ENCODE peak calls at places on chromosomes 4 and X, in seven cellular contexts. One of them, this sample, is unnamed.

GRCh38 chr4:92714640-92715039 is 410.9 kb downstream of the GRID2 start:
- DNase-seq in SK-N-SH: no peak
- DNase-seq in HFF-Myc: no peak
- DNase-seq in A549: no peak
- DNase-seq in transverse colon: no peak
- DNase-seq in pancreas: no peak
- DNase-seq in fibroblast of mammary gland: no peak
- DNase-seq in this sample: no peak

GRCh38 chrX:17788439-17788838 is 51.1 kb downstream of the SCML1 start:
- DNase-seq in HFF-Myc: peak
- DNase-seq in SK-N-SH: peak
- DNase-seq in pancreas: peak
- DNase-seq in fibroblast of mammary gland: peak
- DNase-seq in transverse colon: peak
- DNase-seq in A549: peak
- DNase-seq in this sample: peak

GRCh38 chrX:112865464-112866025 is 24.9 kb upstream of the AMOT start:
- DNase-seq in pancreas: no peak
- DNase-seq in transverse colon: no peak
- DNase-seq in HFF-Myc: no peak
- DNase-seq in A549: no peak
- DNase-seq in fibroblast of mammary gland: no peak
- DNase-seq in SK-N-SH: no peak
- DNase-seq in this sample: no peak

GRCh38 chr4:185128272-185129119 is 14.6 kb upstream of the SLC25A4 start:
- DNase-seq in transverse colon: peak
- DNase-seq in SK-N-SH: peak
- DNase-seq in pancreas: peak
- DNase-seq in fibroblast of mammary gland: no peak
- DNase-seq in HFF-Myc: no peak
- DNase-seq in A549: peak
- DNase-seq in this sample: peak

GRCh38 chr4:140595065-140595464 is 26.3 kb upstream of the UCP1 start:
- DNase-seq in SK-N-SH: no peak
- DNase-seq in pancreas: peak
- DNase-seq in fibroblast of mammary gland: peak
- DNase-seq in A549: peak
- DNase-seq in transverse colon: peak
- DNase-seq in HFF-Myc: no peak
- DNase-seq in this sample: peak

GRCh38 chr4:20615492-20616136 is 84.6 kb upstream of the PACRGL start:
- DNase-seq in fibroblast of mammary gland: no peak
- DNase-seq in HFF-Myc: no peak
- DNase-seq in A549: no peak
- DNase-seq in pancreas: no peak
- DNase-seq in SK-N-SH: no peak
- DNase-seq in transverse colon: no peak
- DNase-seq in this sample: peak

GRCh38 chrX:134718329-134719317 is 60.4 kb upstream of the PLAC1 start:
- DNase-seq in pancreas: peak
- DNase-seq in transverse colon: no peak
- DNase-seq in SK-N-SH: no peak
- DNase-seq in A549: peak
- DNase-seq in HFF-Myc: peak
- DNase-seq in fibroblast of mammary gland: peak
- DNase-seq in this sample: peak

GRCh38 chrX:151902813-151903591 is 9.7 kb upstream of the MAGEA4 start:
- DNase-seq in A549: peak
- DNase-seq in SK-N-SH: no peak
- DNase-seq in transverse colon: peak
- DNase-seq in pancreas: no peak
- DNase-seq in fibroblast of mammary gland: peak
- DNase-seq in HFF-Myc: peak
- DNase-seq in this sample: peak

GRCh38 chrX:107826286-107827136 is 845 bp downstream of the MID2 start:
- DNase-seq in transverse colon: peak
- DNase-seq in pancreas: peak
- DNase-seq in SK-N-SH: peak
- DNase-seq in HFF-Myc: no peak
- DNase-seq in A549: peak
- DNase-seq in fibroblast of mammary gland: peak
- DNase-seq in this sample: peak

GRCh38 chr4:85430697-85431096 is 44.3 kb upstream of the ARHGAP24 start:
- DNase-seq in fibroblast of mammary gland: no peak
- DNase-seq in HFF-Myc: no peak
- DNase-seq in transverse colon: no peak
- DNase-seq in A549: peak
- DNase-seq in pancreas: no peak
- DNase-seq in SK-N-SH: no peak
- DNase-seq in this sample: no peak

GRCh38 chr4:26412381-26413372 is 77.6 kb downstream of the CCKAR start:
- DNase-seq in transverse colon: peak
- DNase-seq in A549: no peak
- DNase-seq in SK-N-SH: no peak
- DNase-seq in pancreas: peak
- DNase-seq in HFF-Myc: no peak
- DNase-seq in fibroblast of mammary gland: no peak
- DNase-seq in this sample: no peak

GRCh38 chrX:40062525-40063193 is 35.1 kb downstream of the BCOR start:
- DNase-seq in A549: no peak
- DNase-seq in HFF-Myc: no peak
- DNase-seq in transverse colon: no peak
- DNase-seq in fibroblast of mammary gland: no peak
- DNase-seq in SK-N-SH: no peak
- DNase-seq in pancreas: no peak
- DNase-seq in this sample: peak

GRCh38 chrX:66071116-66071515 is 31.2 kb upstream of the VSIG4 start:
- DNase-seq in SK-N-SH: no peak
- DNase-seq in fibroblast of mammary gland: no peak
- DNase-seq in A549: no peak
- DNase-seq in transverse colon: no peak
- DNase-seq in pancreas: no peak
- DNase-seq in HFF-Myc: no peak
- DNase-seq in this sample: no peak

GRCh38 chrX:39766882-39767281 is 330.9 kb downstream of the BCOR start:
- DNase-seq in fibroblast of mammary gland: no peak
- DNase-seq in A549: no peak
- DNase-seq in HFF-Myc: no peak
- DNase-seq in transverse colon: no peak
- DNase-seq in pancreas: no peak
- DNase-seq in SK-N-SH: peak
- DNase-seq in this sample: no peak

GRCh38 chr4:123127218-123127617 is 204.8 kb upstream of the NUDT6 start:
- DNase-seq in fibroblast of mammary gland: peak
- DNase-seq in HFF-Myc: no peak
- DNase-seq in pancreas: no peak
- DNase-seq in transverse colon: no peak
- DNase-seq in A549: no peak
- DNase-seq in SK-N-SH: no peak
- DNase-seq in this sample: peak

GRCh38 chr4:48073567-48074103 is 57.1 kb downstream of the NIPAL1 start:
- DNase-seq in SK-N-SH: no peak
- DNase-seq in HFF-Myc: no peak
- DNase-seq in A549: no peak
- DNase-seq in fibroblast of mammary gland: no peak
- DNase-seq in transverse colon: no peak
- DNase-seq in pancreas: no peak
- DNase-seq in this sample: no peak

GRCh38 chr4:25842229-25842840 is 20.5 kb downstream of the SEL1L3 start:
- DNase-seq in A549: no peak
- DNase-seq in fibroblast of mammary gland: no peak
- DNase-seq in pancreas: no peak
- DNase-seq in transverse colon: peak
- DNase-seq in SK-N-SH: no peak
- DNase-seq in HFF-Myc: no peak
- DNase-seq in this sample: no peak

GRCh38 chrX:120377179-120377578 is 15.3 kb downstream of the ATP1B4 start:
- DNase-seq in pancreas: no peak
- DNase-seq in HFF-Myc: no peak
- DNase-seq in transverse colon: no peak
- DNase-seq in A549: no peak
- DNase-seq in SK-N-SH: no peak
- DNase-seq in fibroblast of mammary gland: no peak
- DNase-seq in this sample: no peak

GRCh38 chr4:27947320-27947719 is 1086.7 kb downstream of the STIM2 start:
- DNase-seq in transverse colon: no peak
- DNase-seq in SK-N-SH: no peak
- DNase-seq in HFF-Myc: no peak
- DNase-seq in A549: no peak
- DNase-seq in pancreas: no peak
- DNase-seq in fibroblast of mammary gland: no peak
- DNase-seq in this sample: no peak

GRCh38 chrX:98203800-98204199 is 1320.1 kb downstream of the RPA4 start:
- DNase-seq in SK-N-SH: no peak
- DNase-seq in fibroblast of mammary gland: peak
- DNase-seq in A549: no peak
- DNase-seq in HFF-Myc: no peak
- DNase-seq in transverse colon: no peak
- DNase-seq in pancreas: no peak
- DNase-seq in this sample: peak

GRCh38 chr4:5798447-5798846 is 87.4 kb downstream of the EVC start:
- DNase-seq in HFF-Myc: no peak
- DNase-seq in fibroblast of mammary gland: peak
- DNase-seq in A549: no peak
- DNase-seq in pancreas: no peak
- DNase-seq in SK-N-SH: no peak
- DNase-seq in transverse colon: no peak
- DNase-seq in this sample: no peak

GRCh38 chr4:148954011-148954749 is 512.0 kb upstream of the NR3C2 start:
- DNase-seq in fibroblast of mammary gland: no peak
- DNase-seq in HFF-Myc: no peak
- DNase-seq in SK-N-SH: no peak
- DNase-seq in pancreas: no peak
- DNase-seq in transverse colon: peak
- DNase-seq in A549: no peak
- DNase-seq in this sample: peak

DNA sequence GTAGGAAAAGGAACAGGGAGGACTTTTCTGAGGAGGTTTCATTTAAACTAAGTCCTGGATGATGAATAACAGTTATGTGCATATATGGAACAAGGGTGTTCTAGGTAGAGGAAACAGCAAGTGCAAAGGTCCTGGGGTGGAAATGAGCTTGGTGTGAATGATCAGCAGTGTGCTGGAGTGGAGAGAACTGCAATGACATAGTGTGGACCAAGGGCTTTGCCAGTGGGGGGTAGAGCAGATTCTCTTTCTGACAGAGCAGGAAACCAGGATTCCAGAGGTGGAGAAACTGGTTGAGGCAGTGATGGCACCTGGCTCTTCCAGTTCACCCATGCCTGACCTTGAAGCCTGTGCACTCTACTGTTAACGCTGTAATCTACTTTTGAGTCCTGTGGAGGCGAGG is 1.7 kb downstream of the PPP1R3F start:
- DNase-seq in SK-N-SH: no peak
- DNase-seq in transverse colon: no peak
- DNase-seq in pancreas: peak
- DNase-seq in HFF-Myc: no peak
- DNase-seq in fibroblast of mammary gland: no peak
- DNase-seq in A549: no peak
- DNase-seq in this sample: peak
- H3K4me3 ChIP-seq in SK-N-SH: no peak
- H3K4me3 ChIP-seq in transverse colon: no peak
- H3K4me3 ChIP-seq in pancreas: no peak
- H3K4me3 ChIP-seq in HFF-Myc: no peak
- H3K4me3 ChIP-seq in fibroblast of mammary gland: no peak
- H3K4me3 ChIP-seq in A549: peak
- H3K4me3 ChIP-seq in this sample: no peak

GRCh38 chrX:109839694-109840358 is 106.8 kb upstream of the ACSL4 start:
- DNase-seq in fibroblast of mammary gland: peak
- DNase-seq in pancreas: no peak
- DNase-seq in transverse colon: no peak
- DNase-seq in SK-N-SH: no peak
- DNase-seq in A549: peak
- DNase-seq in HFF-Myc: no peak
- DNase-seq in this sample: peak
- TF ChIP-seq CTCF in fibroblast of mammary gland: peak
- TF ChIP-seq CTCF in pancreas: no peak
- TF ChIP-seq CTCF in transverse colon: no peak
- TF ChIP-seq CTCF in SK-N-SH: no peak
- TF ChIP-seq CTCF in A549: no peak
- TF ChIP-seq CTCF in HFF-Myc: peak
- TF ChIP-seq CTCF in this sample: no peak

GRCh38 chrX:52979568-52979967 is 21.2 kb upstream of the FAM156A start:
- DNase-seq in SK-N-SH: no peak
- DNase-seq in pancreas: no peak
- DNase-seq in A549: no peak
- DNase-seq in transverse colon: no peak
- DNase-seq in HFF-Myc: no peak
- DNase-seq in fibroblast of mammary gland: no peak
- DNase-seq in this sample: no peak

GRCh38 chrX:52988985-52989917 is 30.9 kb upstream of the FAM156A start:
- DNase-seq in SK-N-SH: no peak
- DNase-seq in A549: no peak
- DNase-seq in HFF-Myc: no peak
- DNase-seq in fibroblast of mammary gland: peak
- DNase-seq in transverse colon: no peak
- DNase-seq in pancreas: no peak
- DNase-seq in this sample: peak

GRCh38 chrX:52979993-52980392 is 21.7 kb upstream of the FAM156A start:
- DNase-seq in A549: no peak
- DNase-seq in transverse colon: no peak
- DNase-seq in fibroblast of mammary gland: no peak
- DNase-seq in SK-N-SH: no peak
- DNase-seq in pancreas: no peak
- DNase-seq in HFF-Myc: no peak
- DNase-seq in this sample: no peak

GRCh38 chrX:52983526-52983925 is 25.2 kb upstream of the FAM156A start:
- DNase-seq in A549: no peak
- DNase-seq in transverse colon: no peak
- DNase-seq in SK-N-SH: no peak
- DNase-seq in fibroblast of mammary gland: peak
- DNase-seq in pancreas: no peak
- DNase-seq in HFF-Myc: no peak
- DNase-seq in this sample: no peak
- H3K4me3 ChIP-seq in A549: no peak
- H3K4me3 ChIP-seq in transverse colon: no peak
- H3K4me3 ChIP-seq in SK-N-SH: no peak
- H3K4me3 ChIP-seq in fibroblast of mammary gland: no peak
- H3K4me3 ChIP-seq in pancreas: no peak
- H3K4me3 ChIP-seq in HFF-Myc: peak
- H3K4me3 ChIP-seq in this sample: no peak

GRCh38 chr4:101600287-101600686 is 190.2 kb upstream of the BANK1 start:
- DNase-seq in SK-N-SH: no peak
- DNase-seq in transverse colon: no peak
- DNase-seq in fibroblast of mammary gland: peak
- DNase-seq in HFF-Myc: no peak
- DNase-seq in pancreas: no peak
- DNase-seq in A549: no peak
- DNase-seq in this sample: peak

GRCh38 chr4:101596786-101597185 is 193.7 kb upstream of the BANK1 start:
- DNase-seq in pancreas: no peak
- DNase-seq in SK-N-SH: no peak
- DNase-seq in A549: no peak
- DNase-seq in fibroblast of mammary gland: no peak
- DNase-seq in transverse colon: no peak
- DNase-seq in HFF-Myc: no peak
- DNase-seq in this sample: no peak

GRCh38 chr4:101599620-101600019 is 190.9 kb upstream of the BANK1 start:
- DNase-seq in HFF-Myc: no peak
- DNase-seq in transverse colon: no peak
- DNase-seq in fibroblast of mammary gland: peak
- DNase-seq in SK-N-SH: no peak
- DNase-seq in A549: no peak
- DNase-seq in pancreas: no peak
- DNase-seq in this sample: peak

GRCh38 chr4:101594588-101594987 is 195.9 kb upstream of the BANK1 start:
- DNase-seq in SK-N-SH: no peak
- DNase-seq in pancreas: no peak
- DNase-seq in HFF-Myc: no peak
- DNase-seq in fibroblast of mammary gland: no peak
- DNase-seq in A549: no peak
- DNase-seq in transverse colon: peak
- DNase-seq in this sample: no peak

GRCh38 chr4:101597204-101597603 is 193.3 kb upstream of the BANK1 start:
- DNase-seq in SK-N-SH: no peak
- DNase-seq in transverse colon: no peak
- DNase-seq in A549: no peak
- DNase-seq in pancreas: no peak
- DNase-seq in HFF-Myc: no peak
- DNase-seq in fibroblast of mammary gland: peak
- DNase-seq in this sample: no peak
- TF ChIP-seq CTCF in SK-N-SH: peak
- TF ChIP-seq CTCF in transverse colon: no peak
- TF ChIP-seq CTCF in A549: no peak
- TF ChIP-seq CTCF in pancreas: no peak
- TF ChIP-seq CTCF in HFF-Myc: peak
- TF ChIP-seq CTCF in fibroblast of mammary gland: peak
- TF ChIP-seq CTCF in this sample: no peak

This sample was measured in epithelial cell of esophagus.